ENCODE peak calls at places on chromosomes 13 and 19, in four cellular contexts. O is heart right ventricle, J is aorta, N is K562. I is an unnamed sample.

GRCh38 chr13:33233547-33233946 is 52.0 kb downstream of the STARD13 start:
- DNase-seq in O (peak; percentile 61), J (no peak), N (no peak), I (no peak)

GRCh38 chr19:45245334-45245787 is at the start of gene EXOC3L2:
- DNase-seq in O (peak; percentile 49), J (no peak), N (peak; percentile 70), I (no peak)

GRCh38 chr13:52787212-52787611 is 47.6 kb upstream of the CNMD start:
- DNase-seq in O (no peak), J (no peak), N (no peak), I (no peak)

GRCh38 chr13:113729329-113730019 is 29.6 kb upstream of the TMEM255B start:
- DNase-seq in O (no peak), J (peak; percentile 45), N (no peak), I (no peak)

GRCh38 chr19:45149129-45149528 is 11.7 kb downstream of the NKPD1 start:
- DNase-seq in O (no peak), J (no peak), N (no peak), I (no peak)

GRCh38 chr13:44191504-44192171 is 182.0 kb upstream of the SERP2 start:
- DNase-seq in O (no peak), J (no peak), N (peak; percentile 31), I (peak; percentile 49)

GRCh38 chr19:7515091-7515470 is 822 bp upstream of the ZNF358 start:
- DNase-seq in O (no peak), J (peak; percentile 84), N (no peak), I (peak; percentile 77)

GRCh38 chr19:10612515-10613119 is 12.7 kb upstream of the SLC44A2 start:
- DNase-seq in O (peak; percentile 86), J (peak; percentile 90), N (no peak), I (no peak)

GRCh38 chr13:74046461-74046860 is 87.7 kb downstream of the KLF12 start:
- DNase-seq in O (no peak), J (no peak), N (no peak), I (no peak)

GRCh38 chr13:31209172-31209818 is 9.5 kb downstream of the B3GLCT start:
- DNase-seq in O (peak; percentile 62), J (no peak), N (no peak), I (no peak)

GRCh38 chr13:93776936-93777335 is 550.3 kb downstream of the GPC6 start:
- DNase-seq in O (no peak), J (no peak), N (no peak), I (peak; percentile 62)

GRCh38 chr13:74026753-74027152 is 107.5 kb downstream of the KLF12 start:
- DNase-seq in O (no peak), J (no peak), N (no peak), I (no peak)

GRCh38 chr13:30997697-30998547 is 65.5 kb downstream of the TEX26 start:
- DNase-seq in O (peak; percentile 48), J (no peak), N (no peak), I (no peak)

GRCh38 chr13:102913924-102914628 is 68.2 kb downstream of the ERCC5 start:
- DNase-seq in O (no peak), J (no peak), N (no peak), I (no peak)

GRCh38 chr19:632228-633067 is 889 bp downstream of the POLRMT start:
- DNase-seq in O (no peak), J (no peak), N (peak; percentile 74), I (peak; percentile 72)

GRCh38 chr13:33832872-33833271 is 14.9 kb downstream of the RFC3 start:
- DNase-seq in O (no peak), J (no peak), N (no peak), I (no peak)

GRCh38 chr13:52926971-52927370 is 78.5 kb upstream of the PCDH8 start:
- DNase-seq in O (no peak), J (no peak), N (no peak), I (no peak)

GRCh38 chr19:42480335-42481095 is 37.8 kb upstream of the CXCL17 start:
- DNase-seq in O (no peak), J (no peak), N (no peak), I (peak; percentile 23)

GRCh38 chr13:24270639-24271131 is 38.7 kb upstream of the C1QTNF9 start:
- DNase-seq in O (peak; percentile 68), J (peak; percentile 90), N (no peak), I (peak; percentile 57)

GRCh38 chr13:48222358-48223015 is 10.5 kb upstream of the ITM2B start:
- DNase-seq in O (peak; percentile 33), J (peak; percentile 71), N (no peak), I (no peak)

GRCh38 chr13:110447058-110447511 is 114.4 kb downstream of the RAB20 start:
- DNase-seq in O (no peak), J (no peak), N (no peak), I (no peak)

GRCh38 chr13:57326532-57326931 is 159.5 kb downstream of the PRR20E start:
- DNase-seq in O (no peak), J (no peak), N (no peak), I (no peak)

GRCh38 chr13:101930331-101930730 is 471.5 kb downstream of the FGF14 start:
- DNase-seq in O (no peak), J (no peak), N (no peak), I (no peak)

GRCh38 chr13:50123515-50123861 is 108.2 kb downstream of the KCNRG start:
- DNase-seq in O (no peak), J (no peak), N (no peak), I (no peak)

GRCh38 chr19:11196406-11197287 is 698 bp downstream of the KANK2 start:
- DNase-seq in O (peak; percentile 67), J (peak; percentile 72), N (peak; percentile 72), I (no peak)

GRCh38 chr13:59408738-59409137 is 755.0 kb downstream of the DIAPH3 start:
- DNase-seq in O (no peak), J (no peak), N (no peak), I (no peak)

GRCh38 chr13:38346764-38347163 is 2.9 kb upstream of the UFM1 start:
- DNase-seq in O (no peak), J (no peak), N (no peak), I (no peak)

GRCh38 chr13:40060318-40061007 is 405.0 kb downstream of the COG6 start:
- DNase-seq in O (peak; percentile 22), J (peak; percentile 73), N (no peak), I (no peak)

GRCh38 chr19:11578342-11579142 is 1.1 kb upstream of the ACP5 start:
- DNase-seq in O (peak; percentile 46), J (peak; percentile 86), N (peak; percentile 79), I (no peak)

GRCh38 chr13:84706004-84706710 is 823.9 kb upstream of the SLITRK1 start:
- DNase-seq in O (no peak), J (no peak), N (no peak), I (no peak)

GRCh38 chr19:40629346-40629745 is 28.2 kb downstream of the LTBP4 start:
- DNase-seq in O (no peak), J (no peak), N (no peak), I (no peak)

GRCh38 chr13:39253774-39254173 is 215.5 kb downstream of the NHLRC3 start:
- DNase-seq in O (no peak), J (no peak), N (no peak), I (no peak)

GRCh38 chr19:15812059-15812722 is 3.3 kb downstream of the OR10H1 start:
- DNase-seq in O (no peak), J (no peak), N (no peak), I (no peak)

DNA sequence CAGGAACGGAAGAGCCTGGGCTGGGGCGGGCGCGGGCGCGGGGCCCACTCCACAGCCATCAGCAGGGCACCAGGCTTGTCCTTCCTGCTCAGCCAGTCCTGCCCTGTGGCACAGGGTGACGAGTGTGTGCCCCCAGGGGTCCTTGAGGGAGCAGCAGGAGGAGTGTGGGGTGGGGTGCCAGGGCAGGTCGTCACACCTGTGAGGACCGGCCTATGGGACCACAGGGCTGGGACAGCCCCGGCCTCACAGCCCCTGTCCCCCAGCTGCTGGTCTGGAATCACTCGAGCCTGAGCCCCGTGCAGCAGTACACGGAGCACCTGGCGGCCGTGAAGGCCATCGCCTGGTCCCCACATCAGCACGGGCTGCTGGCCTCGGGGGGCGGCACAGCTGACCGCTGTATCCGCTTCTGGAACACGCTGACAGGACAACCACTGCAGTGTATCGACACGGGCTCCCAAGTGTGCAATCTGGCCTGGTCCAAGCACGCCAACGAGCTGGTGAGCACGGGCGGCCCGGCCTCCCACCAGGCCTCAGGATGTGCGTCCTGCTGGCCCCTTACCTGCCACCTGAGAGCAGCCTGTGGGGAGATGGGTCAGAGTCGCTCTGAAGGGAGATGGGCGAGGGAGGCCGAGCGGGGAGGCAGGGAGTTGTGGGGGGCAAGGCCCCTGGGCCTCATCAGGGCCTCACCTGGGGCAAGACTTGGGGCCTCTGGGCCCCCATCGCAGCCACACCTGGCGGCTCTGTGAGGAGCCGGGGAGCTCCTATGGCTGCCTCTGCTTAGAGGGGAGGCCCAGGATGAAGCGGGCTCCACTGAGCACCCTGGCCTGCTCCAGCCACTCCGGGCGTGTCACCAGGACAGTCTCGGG is 6.6 kb upstream of the TEKTIP1 start:
- DNase-seq in O (no peak), J (no peak), N (no peak), I (no peak)
- H3K36me3 ChIP-seq in O (peaks cover 68% of the 10 kb centered on the region), J (no peaks in the 10 kb centered on the region), N (peaks cover 61% of the 10 kb centered on the region), I (peaks cover 78% of the 10 kb centered on the region)

DNA sequence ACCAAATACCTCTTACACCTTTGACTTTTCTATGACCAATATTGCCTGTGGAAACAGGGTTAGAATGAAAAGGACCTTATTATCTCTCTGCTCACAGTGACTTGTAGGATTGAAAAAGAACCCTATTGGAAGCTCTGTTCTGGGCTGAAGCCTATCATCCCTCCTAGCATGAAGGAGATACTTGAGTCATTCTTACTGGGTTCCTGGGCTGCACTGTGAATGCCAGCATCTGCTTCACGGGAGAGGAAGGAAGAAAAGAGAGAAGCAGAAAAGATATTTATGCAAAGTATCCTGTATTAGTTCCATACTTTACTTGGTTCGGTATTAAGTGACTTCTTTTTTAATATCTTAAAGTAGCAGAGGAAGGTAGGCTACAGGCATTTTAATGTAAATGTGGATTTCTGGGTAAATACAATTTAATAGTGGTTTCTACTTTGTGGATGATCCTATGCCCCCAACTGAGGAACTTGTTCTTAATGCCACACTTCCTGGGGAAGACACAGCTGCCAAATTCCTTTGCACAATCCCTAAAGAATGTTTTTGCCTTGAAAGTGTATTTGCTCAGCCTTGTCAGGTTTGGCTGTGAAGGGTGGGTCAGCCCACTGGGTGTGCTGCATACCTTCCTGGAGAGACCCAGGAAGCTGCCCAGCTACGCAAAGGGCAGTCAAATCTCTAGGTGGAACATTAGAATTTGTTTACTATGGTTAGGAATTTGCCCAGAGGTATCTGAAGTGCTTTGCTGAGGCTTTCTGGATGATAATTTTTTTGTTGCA is 13.7 kb upstream of the SCEL start:
- DNase-seq in O (no peak), J (no peak), N (no peak), I (no peak)
- H3K27ac ChIP-seq in O (no peak overlapping the region), J (no peak overlapping the region), N (no peak overlapping the region), I (no peak overlapping the region)

DNA sequence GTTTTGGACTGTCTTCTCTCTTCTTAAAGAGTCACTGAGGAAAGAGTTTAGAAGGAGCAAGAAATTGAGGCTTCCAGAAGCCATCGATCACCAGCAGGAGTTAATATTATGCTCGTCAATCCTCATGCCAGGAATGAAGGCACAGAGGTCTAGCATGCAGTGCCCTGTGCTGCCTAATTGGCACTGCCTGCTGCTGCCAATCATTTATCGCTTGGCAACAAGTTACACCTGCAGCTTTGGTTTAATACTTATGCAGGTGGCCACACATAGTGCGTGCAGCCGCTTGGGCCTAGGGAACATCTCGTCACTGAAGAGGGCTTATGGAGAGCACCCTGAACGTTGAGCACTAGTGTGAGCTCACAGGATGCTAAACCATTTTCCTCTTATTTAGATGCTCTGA is 2.7 kb upstream of the SOX1 start:
- DNase-seq in O (no peak), J (no peak), N (no peak), I (no peak)
- H3K27me3 ChIP-seq in O (peaks cover 77% of the 10 kb centered on the region), J (no peaks in the 10 kb centered on the region), N (peaks cover 38% of the 10 kb centered on the region), I (peaks cover 68% of the 10 kb centered on the region)

DNA sequence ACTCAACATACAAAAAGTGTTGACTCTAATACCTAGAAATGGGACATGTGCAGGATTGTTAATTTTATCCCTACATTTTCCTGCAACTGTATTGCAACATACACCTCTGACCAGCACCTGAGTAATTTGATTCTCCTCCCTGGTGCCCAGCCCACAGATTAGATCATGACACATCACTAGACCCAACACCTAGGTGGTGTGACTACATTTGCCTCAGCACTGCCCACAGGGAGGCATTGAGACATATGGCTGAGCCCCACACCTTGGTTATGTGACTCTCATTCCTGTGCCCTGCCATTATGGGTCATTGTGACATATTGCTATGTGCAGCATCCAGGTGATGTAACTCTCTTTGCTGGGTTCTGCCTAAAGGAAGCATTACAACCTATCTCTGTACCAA is 13.2 kb upstream of the ZNF254 start:
- DNase-seq in O (no peak), J (no peak), N (no peak), I (no peak)
- H3K36me3 ChIP-seq in O (peaks cover 51% of the 10 kb centered on the region), J (no peaks in the 10 kb centered on the region), N (peaks cover 7% of the 10 kb centered on the region), I (peaks cover 38% of the 10 kb centered on the region)